ENCODE peak calls at places on chromosomes 5 and 9, in five cellular contexts. One of them, this sample, is unnamed.

GRCh38 chr5:178785999-178786398 is 55.5 kb upstream of the ZNF354A start:
- DNase-seq in A549: peak
- DNase-seq in K562: peak
- DNase-seq in GM12878: no peak
- DNase-seq in HepG2: no peak
- DNase-seq in this sample: no peak

GRCh38 chr9:135492886-135493669 is 7.4 kb upstream of the MRPS2 start:
- DNase-seq in A549: no peak
- DNase-seq in K562: no peak
- DNase-seq in GM12878: no peak
- DNase-seq in HepG2: no peak
- DNase-seq in this sample: no peak

GRCh38 chr5:140147460-140147859 is 21.7 kb downstream of the IGIP start:
- DNase-seq in A549: no peak
- DNase-seq in K562: no peak
- DNase-seq in GM12878: no peak
- DNase-seq in HepG2: no peak
- DNase-seq in this sample: no peak

GRCh38 chr9:98971168-98971914 is 27.6 kb downstream of the COL15A1 start:
- DNase-seq in A549: no peak
- DNase-seq in K562: peak
- DNase-seq in GM12878: no peak
- DNase-seq in HepG2: peak
- DNase-seq in this sample: no peak

GRCh38 chr9:82124090-82124489 is 135.5 kb downstream of the SPATA31D1 start:
- DNase-seq in A549: no peak
- DNase-seq in K562: no peak
- DNase-seq in GM12878: no peak
- DNase-seq in HepG2: no peak
- DNase-seq in this sample: no peak

GRCh38 chr9:34553511-34554021 is 30.8 kb upstream of the ENHO start:
- DNase-seq in A549: no peak
- DNase-seq in K562: no peak
- DNase-seq in GM12878: no peak
- DNase-seq in HepG2: no peak
- DNase-seq in this sample: no peak

GRCh38 chr9:4030751-4031150 is 269.1 kb downstream of the GLIS3 start:
- DNase-seq in A549: no peak
- DNase-seq in K562: no peak
- DNase-seq in GM12878: no peak
- DNase-seq in HepG2: peak
- DNase-seq in this sample: no peak

GRCh38 chr9:80378669-80379293 is 807.0 kb downstream of the TLE4 start:
- DNase-seq in A549: no peak
- DNase-seq in K562: no peak
- DNase-seq in GM12878: no peak
- DNase-seq in HepG2: no peak
- DNase-seq in this sample: no peak

GRCh38 chr9:2966846-2967372 is 123.0 kb upstream of the PUM3 start:
- DNase-seq in A549: no peak
- DNase-seq in K562: no peak
- DNase-seq in GM12878: no peak
- DNase-seq in HepG2: no peak
- DNase-seq in this sample: no peak

GRCh38 chr5:168898261-168898911 is 319.2 kb upstream of the PANK3 start:
- DNase-seq in A549: no peak
- DNase-seq in K562: no peak
- DNase-seq in GM12878: no peak
- DNase-seq in HepG2: no peak
- DNase-seq in this sample: no peak

GRCh38 chr5:36723921-36724320 is 117.5 kb downstream of the SLC1A3 start:
- DNase-seq in A549: no peak
- DNase-seq in K562: no peak
- DNase-seq in GM12878: peak
- DNase-seq in HepG2: no peak
- DNase-seq in this sample: no peak

GRCh38 chr5:91183743-91184142 is 199.4 kb downstream of the ARRDC3 start:
- DNase-seq in A549: no peak
- DNase-seq in K562: no peak
- DNase-seq in GM12878: no peak
- DNase-seq in HepG2: no peak
- DNase-seq in this sample: no peak

GRCh38 chr5:166165600-166165999 is 2125.8 kb upstream of the WWC1 start:
- DNase-seq in A549: no peak
- DNase-seq in K562: no peak
- DNase-seq in GM12878: no peak
- DNase-seq in HepG2: no peak
- DNase-seq in this sample: peak

GRCh38 chr9:4662989-4663792 is 1.1 kb downstream of the PLPP6 start:
- DNase-seq in A549: peak
- DNase-seq in K562: no peak
- DNase-seq in GM12878: no peak
- DNase-seq in HepG2: peak
- DNase-seq in this sample: no peak

GRCh38 chr5:43078956-43079355 is 38.8 kb upstream of the ANXA2R start:
- DNase-seq in A549: peak
- DNase-seq in K562: no peak
- DNase-seq in GM12878: no peak
- DNase-seq in HepG2: no peak
- DNase-seq in this sample: no peak

GRCh38 chr9:7983361-7983974 is 183.9 kb upstream of the DMAC1 start:
- DNase-seq in A549: no peak
- DNase-seq in K562: no peak
- DNase-seq in GM12878: no peak
- DNase-seq in HepG2: no peak
- DNase-seq in this sample: no peak

GRCh38 chr5:124736111-124736813 is 10.2 kb downstream of the ZNF608 start:
- DNase-seq in A549: no peak
- DNase-seq in K562: no peak
- DNase-seq in GM12878: no peak
- DNase-seq in HepG2: no peak
- DNase-seq in this sample: no peak

GRCh38 chr9:134962998-134963364 is 45.3 kb upstream of the FCN1 start:
- DNase-seq in A549: no peak
- DNase-seq in K562: no peak
- DNase-seq in GM12878: no peak
- DNase-seq in HepG2: no peak
- DNase-seq in this sample: no peak

GRCh38 chr9:123763910-123764588 is 165.9 kb downstream of the DENND1A start:
- DNase-seq in A549: peak
- DNase-seq in K562: no peak
- DNase-seq in GM12878: no peak
- DNase-seq in HepG2: no peak
- DNase-seq in this sample: no peak

GRCh38 chr9:4366649-4367330 is 66.9 kb upstream of the GLIS3 start:
- DNase-seq in A549: peak
- DNase-seq in K562: peak
- DNase-seq in GM12878: no peak
- DNase-seq in HepG2: peak
- DNase-seq in this sample: peak

GRCh38 chr5:59391576-59391975 is 501.9 kb downstream of the PDE4D start:
- DNase-seq in A549: no peak
- DNase-seq in K562: no peak
- DNase-seq in GM12878: no peak
- DNase-seq in HepG2: no peak
- DNase-seq in this sample: no peak

GRCh38 chr5:59393585-59394289 is 499.8 kb downstream of the PDE4D start:
- DNase-seq in A549: no peak
- DNase-seq in K562: no peak
- DNase-seq in GM12878: no peak
- DNase-seq in HepG2: no peak
- DNase-seq in this sample: no peak

GRCh38 chr5:59387127-59387526 is 506.4 kb downstream of the PDE4D start:
- DNase-seq in A549: no peak
- DNase-seq in K562: no peak
- DNase-seq in GM12878: no peak
- DNase-seq in HepG2: no peak
- DNase-seq in this sample: no peak

GRCh38 chr5:59390989-59391388 is 502.5 kb downstream of the PDE4D start:
- DNase-seq in A549: no peak
- DNase-seq in K562: no peak
- DNase-seq in GM12878: no peak
- DNase-seq in HepG2: no peak
- DNase-seq in this sample: no peak

DNA sequence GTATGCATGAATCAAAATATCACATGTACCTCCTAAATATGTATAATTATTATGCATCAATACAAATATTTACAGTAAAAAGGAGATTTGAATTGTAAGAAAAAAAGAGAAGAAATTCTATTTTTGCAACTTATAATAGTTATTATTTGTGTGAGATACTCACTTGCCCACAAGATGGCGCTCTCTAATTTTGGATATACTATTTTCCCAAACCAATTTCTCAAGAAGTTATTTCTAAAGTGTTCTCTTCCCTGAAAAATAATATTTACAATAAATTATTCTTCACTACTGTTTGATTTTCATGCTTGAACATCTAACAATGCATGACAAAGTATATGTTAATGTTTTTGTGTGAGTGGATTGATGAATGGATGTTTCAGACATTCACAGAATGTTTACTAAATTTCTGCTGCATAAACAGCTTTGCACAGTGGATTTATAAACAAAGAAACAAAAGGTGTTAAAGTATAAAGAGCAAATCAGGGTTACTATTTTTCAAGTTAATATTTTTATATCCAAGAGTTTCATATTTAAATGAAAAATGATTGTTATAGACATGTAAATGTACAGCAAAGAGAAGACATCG is 503.4 kb downstream of the PDE4D start:
- DNase-seq in A549: peak
- DNase-seq in K562: peak
- DNase-seq in GM12878: no peak
- DNase-seq in HepG2: peak
- DNase-seq in this sample: no peak
- TF ChIP-seq ESRRA in A549: no peak
- TF ChIP-seq ESRRA in K562: no peak
- TF ChIP-seq ESRRA in GM12878: no peak
- TF ChIP-seq ESRRA in HepG2: no peak
- TF ChIP-seq ESRRA in this sample: no peak

GRCh38 chr5:174571662-174572397 is 152.6 kb upstream of the MSX2 start:
- DNase-seq in A549: peak
- DNase-seq in K562: no peak
- DNase-seq in GM12878: no peak
- DNase-seq in HepG2: peak
- DNase-seq in this sample: no peak
- TF ChIP-seq CTCF in A549: peak
- TF ChIP-seq CTCF in K562: no peak
- TF ChIP-seq CTCF in GM12878: no peak
- TF ChIP-seq CTCF in HepG2: no peak
- TF ChIP-seq CTCF in this sample: no peak

DNA sequence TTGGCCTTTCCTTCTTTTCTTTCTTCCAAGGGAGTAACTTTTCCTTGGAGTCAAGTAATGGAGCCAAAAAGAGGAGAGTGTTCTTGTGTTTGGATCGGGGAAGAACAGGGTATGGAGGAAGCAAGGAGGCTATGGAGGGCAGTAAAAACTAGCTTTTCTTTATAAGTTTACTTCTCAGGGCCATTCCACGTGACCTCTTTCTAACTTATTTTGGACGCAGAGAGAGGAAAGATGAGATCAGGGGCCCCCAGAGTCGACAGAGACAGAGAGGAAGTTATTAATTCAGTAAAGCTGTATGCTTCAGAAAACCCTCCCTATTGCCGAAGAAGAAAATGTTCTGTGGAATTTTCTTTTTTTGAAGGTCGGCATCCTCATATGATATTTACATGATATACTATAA is 233.8 kb upstream of the MPDZ start:
- DNase-seq in A549: no peak
- DNase-seq in K562: no peak
- DNase-seq in GM12878: no peak
- DNase-seq in HepG2: no peak
- DNase-seq in this sample: no peak
- TF ChIP-seq MAX in A549: no peak
- TF ChIP-seq MAX in K562: no peak
- TF ChIP-seq MAX in GM12878: no peak
- TF ChIP-seq MAX in HepG2: no peak
- TF ChIP-seq MAX in this sample: no peak

DNA sequence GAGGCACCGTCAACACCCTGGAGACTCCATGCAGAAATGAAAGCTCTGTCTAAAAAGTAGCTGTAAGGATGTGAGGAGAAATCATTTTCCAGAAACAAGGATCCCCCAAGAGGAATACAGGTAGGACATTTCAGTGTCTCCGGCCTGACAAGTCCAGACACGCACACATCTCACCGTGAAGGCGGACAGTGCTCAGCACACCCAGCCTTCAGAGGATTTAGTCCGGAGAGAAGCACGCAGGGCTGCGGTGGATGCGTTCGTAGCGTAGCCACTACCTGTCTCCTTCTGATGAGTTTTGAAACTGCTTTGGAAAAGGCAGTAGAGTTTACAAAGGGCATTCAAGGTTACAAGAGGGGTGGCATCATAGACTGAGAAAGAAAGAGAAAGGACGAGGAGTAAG is 110.6 kb upstream of the ERCC6L2 start:
- DNase-seq in A549: no peak
- DNase-seq in K562: no peak
- DNase-seq in GM12878: no peak
- DNase-seq in HepG2: no peak
- DNase-seq in this sample: no peak
- TF ChIP-seq ESRRA in A549: no peak
- TF ChIP-seq ESRRA in K562: no peak
- TF ChIP-seq ESRRA in GM12878: no peak
- TF ChIP-seq ESRRA in HepG2: no peak
- TF ChIP-seq ESRRA in this sample: no peak

DNA sequence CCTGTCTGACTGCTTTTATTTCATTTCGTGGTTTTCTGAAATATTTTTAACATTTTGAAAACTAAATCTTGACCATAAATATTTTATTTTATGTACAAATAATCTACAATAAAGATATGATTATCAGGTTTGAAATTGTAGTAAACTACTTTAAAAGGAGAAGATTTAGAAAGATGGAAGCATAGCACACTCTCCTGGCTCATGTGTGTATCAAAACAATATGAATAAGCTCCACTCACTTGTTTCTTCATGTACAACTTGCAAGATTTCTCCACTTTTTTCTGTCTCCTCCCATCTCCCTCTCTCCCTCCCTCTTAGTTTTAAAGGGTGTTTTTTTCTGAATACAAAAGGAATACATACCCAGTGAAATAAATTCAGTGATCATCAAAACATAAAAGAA is 15.4 kb upstream of the VPS13A start:
- DNase-seq in A549: no peak
- DNase-seq in K562: no peak
- DNase-seq in GM12878: no peak
- DNase-seq in HepG2: no peak
- DNase-seq in this sample: no peak
- TF ChIP-seq CTCF in A549: no peak
- TF ChIP-seq CTCF in K562: no peak
- TF ChIP-seq CTCF in GM12878: no peak
- TF ChIP-seq CTCF in HepG2: no peak
- TF ChIP-seq CTCF in this sample: no peak

This sample was measured in WTC11.